ENCODE peak calls at places on chromosome 2, in five cellular contexts. I is right lobe of liver, S is adrenal gland, B is stomach, J is IMR-90. L is an unnamed sample.

GRCh38 chr2:147665035-147665434 is 179.8 kb upstream of the ACVR2A start:
- DNase-seq in J (no peak), I (no peak), S (no peak), B (no peak), L (no peak)

GRCh38 chr2:27370816-27371620 is 602 bp downstream of the SNX17 start:
- DNase-seq in S (peak; percentile 49), I (peak; percentile 68), B (no peak), J (peak; percentile 53), L (no peak)

GRCh38 chr2:209629622-209630021 is 142.0 kb upstream of the UNC80 start:
- DNase-seq in J (peak; percentile 5), S (no peak), B (no peak), I (no peak), L (no peak)

GRCh38 chr2:239289545-239289944 is 111.3 kb downstream of the HDAC4 start:
- DNase-seq in J (no peak), S (peak; percentile 10), I (no peak), B (no peak), L (no peak)

GRCh38 chr2:2028041-2028440 is 283.7 kb upstream of the PXDN start:
- DNase-seq in S (no peak), B (no peak), I (no peak), J (no peak), L (peak; percentile 89)

GRCh38 chr2:120398051-120398960 is 52.4 kb downstream of the INHBB start:
- DNase-seq in S (no peak), J (peak; percentile 58), I (peak; percentile 22), B (peak; percentile 16), L (no peak)

GRCh38 chr2:159083601-159084000 is 115.2 kb downstream of the TANC1 start:
- DNase-seq in S (no peak), I (no peak), J (peak; percentile 78), B (no peak), L (no peak)

GRCh38 chr2:72350852-72351251 is 203.2 kb upstream of the CYP26B1 start:
- DNase-seq in I (no peak), S (no peak), B (no peak), J (no peak), L (no peak)

GRCh38 chr2:26184555-26185303 is 11.8 kb downstream of the GAREM2 start:
- DNase-seq in J (peak; percentile 78), S (peak; percentile 76), B (peak; percentile 84), I (peak; percentile 86), L (no peak)

GRCh38 chr2:43306197-43306596 is 79.8 kb upstream of the ZFP36L2 start:
- DNase-seq in S (no peak), B (no peak), J (no peak), I (no peak), L (no peak)

GRCh38 chr2:45435316-45435715 is 175.8 kb downstream of the SRBD1 start:
- DNase-seq in J (peak; percentile 82), S (no peak), B (no peak), I (no peak), L (no peak)

GRCh38 chr2:170929686-170930050 is 615 bp downstream of the GORASP2 start:
- DNase-seq in I (peak; percentile 77), J (peak; percentile 26), B (peak; percentile 74), S (peak; percentile 76), L (no peak)

GRCh38 chr2:59733970-59734369 is 819.5 kb downstream of the BCL11A start:
- DNase-seq in I (no peak), S (no peak), B (no peak), J (no peak), L (no peak)

GRCh38 chr2:221965806-221966205 is 333.0 kb downstream of the PAX3 start:
- DNase-seq in I (no peak), B (no peak), S (no peak), J (no peak), L (no peak)

GRCh38 chr2:218981390-218982311 is 3.3 kb downstream of the FEV start:
- DNase-seq in S (peak; percentile 31), B (peak; percentile 52), J (peak; percentile 12), I (no peak), L (no peak)

GRCh38 chr2:1849450-1849849 is 105.1 kb upstream of the PXDN start:
- DNase-seq in I (no peak), S (no peak), B (no peak), J (no peak), L (no peak)

GRCh38 chr2:184611221-184612085 is 13.1 kb downstream of the ZNF804A start:
- DNase-seq in S (no peak), B (no peak), I (no peak), J (peak; percentile 48), L (no peak)

GRCh38 chr2:161273038-161273760 is 35.0 kb upstream of the PSMD14 start:
- DNase-seq in I (no peak), S (no peak), B (no peak), J (peak; percentile 72), L (no peak)

GRCh38 chr2:181317511-181317910 is 139.7 kb upstream of the ITGA4 start:
- DNase-seq in J (no peak), I (no peak), B (no peak), S (no peak), L (no peak)

GRCh38 chr2:120871016-120871635 is 135.5 kb downstream of the GLI2 start:
- DNase-seq in B (no peak), I (peak; percentile 46), S (no peak), J (no peak), L (no peak)

GRCh38 chr2:55992465-55992864 is 68.9 kb upstream of the EFEMP1 start:
- DNase-seq in J (peak; percentile 100), I (no peak), S (peak; percentile 17), B (no peak), L (no peak)

GRCh38 chr2:118860506-118860905 is 13.1 kb upstream of the EN1 start:
- DNase-seq in B (no peak), I (no peak), J (no peak), S (no peak), L (no peak)

GRCh38 chr2:195580156-195580555 is 76.9 kb upstream of the SLC39A10 start:
- DNase-seq in B (no peak), I (no peak), J (no peak), S (no peak), L (no peak)

GRCh38 chr2:118846667-118847446 is 591 bp downstream of the EN1 start:
- DNase-seq in B (no peak), S (no peak), I (no peak), J (no peak), L (no peak)

GRCh38 chr2:119196301-119197124 is 27.1 kb upstream of the STEAP3 start:
- DNase-seq in I (no peak), J (no peak), S (no peak), B (no peak), L (no peak)

GRCh38 chr2:26018184-26018716 is 15.6 kb upstream of the RAB10 start:
- DNase-seq in B (peak; percentile 84), J (peak; percentile 88), I (peak; percentile 90), S (peak; percentile 97), L (no peak)

GRCh38 chr2:201378496-201379397 is 21.6 kb upstream of the FLACC1 start:
- DNase-seq in B (no peak), S (no peak), I (no peak), J (peak; percentile 17), L (no peak)

GRCh38 chr2:233800231-233800630 is 22.1 kb downstream of the MROH2A start:
- DNase-seq in J (no peak), S (no peak), B (peak; percentile 9), I (no peak), L (no peak)

GRCh38 chr2:160407393-160408204 is 86.0 kb downstream of the RBMS1 start:
- DNase-seq in S (peak; percentile 61), J (peak; percentile 54), I (peak; percentile 72), B (peak; percentile 53), L (no peak)

GRCh38 chr2:35978218-35978617 is 377.4 kb upstream of the CRIM1 start:
- DNase-seq in J (no peak), B (no peak), I (no peak), S (no peak), L (no peak)

GRCh38 chr2:64228923-64229322 is 84.7 kb upstream of the PELI1 start:
- DNase-seq in I (no peak), S (no peak), B (no peak), J (no peak), L (no peak)

GRCh38 chr2:159795781-159796667 is 2.0 kb downstream of the CD302 start:
- DNase-seq in I (no peak), J (no peak), S (no peak), B (no peak), L (no peak)

GRCh38 chr2:46831037-46831868 is 84.4 kb downstream of the MCFD2 start:
- DNase-seq in B (no peak), J (peak; percentile 76), I (no peak), S (no peak), L (no peak)

GRCh38 chr2:9741110-9741509 is 102.2 kb upstream of the TAF1B start:
- DNase-seq in J (no peak), I (no peak), B (no peak), S (no peak), L (no peak)

GRCh38 chr2:143261986-143262784 is 133.0 kb downstream of the ARHGAP15 start:
- DNase-seq in B (no peak), S (no peak), J (peak; percentile 27), I (no peak), L (no peak)

GRCh38 chr2:176504431-176504830 is 235.2 kb downstream of the MTX2 start:
- DNase-seq in S (no peak), J (no peak), I (no peak), B (no peak), L (peak; percentile 90)

GRCh38 chr2:231706731-231707624 is 1.3 kb upstream of the PTMA start:
- DNase-seq in S (peak; percentile 99), B (peak; percentile 99), I (peak; percentile 98), J (peak; percentile 99), L (no peak)
- TF ChIP-seq POLR2A in S (peak; percentile 90), B (no peak), I (peak; percentile 85), J (no peak), L (no peak)

DNA sequence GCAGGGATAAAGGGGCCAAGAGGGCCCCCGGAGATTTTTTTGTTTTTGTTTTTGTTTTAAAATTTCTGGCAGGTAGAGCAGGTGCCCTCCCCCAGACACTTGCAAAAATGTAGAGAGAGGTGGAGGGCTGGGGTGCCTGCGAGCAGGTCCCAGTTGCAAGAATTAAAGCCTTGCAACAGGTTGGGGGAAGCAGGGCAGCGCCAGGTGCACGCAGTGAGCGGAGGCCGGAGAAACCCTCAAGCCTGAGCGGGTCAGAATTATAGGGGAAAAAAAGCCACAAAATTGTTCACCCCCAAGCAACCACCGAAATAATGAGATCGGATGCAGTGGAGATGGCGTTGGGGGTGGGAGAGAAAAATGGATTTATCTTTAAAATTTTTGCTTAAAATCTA is 527 bp downstream of the IGFBP5 start:
- DNase-seq in I (no peak), S (no peak), J (no peak), B (no peak), L (no peak)
- H3K4me3 ChIP-seq in I (peak overlapping the region; percentile 38), S (no peak overlapping the region), J (peak overlapping the region; percentile 69), B (peak overlapping the region; percentile 72), L (peak overlapping the region; percentile 68)

GRCh38 chr2:11921030-11921583 is 174.7 kb downstream of the LPIN1 start:
- DNase-seq in B (no peak), I (no peak), J (no peak), S (no peak), L (no peak)
- TF ChIP-seq POLR2A in B (no peak), I (no peak), J (no peak), S (no peak), L (no peak)

DNA sequence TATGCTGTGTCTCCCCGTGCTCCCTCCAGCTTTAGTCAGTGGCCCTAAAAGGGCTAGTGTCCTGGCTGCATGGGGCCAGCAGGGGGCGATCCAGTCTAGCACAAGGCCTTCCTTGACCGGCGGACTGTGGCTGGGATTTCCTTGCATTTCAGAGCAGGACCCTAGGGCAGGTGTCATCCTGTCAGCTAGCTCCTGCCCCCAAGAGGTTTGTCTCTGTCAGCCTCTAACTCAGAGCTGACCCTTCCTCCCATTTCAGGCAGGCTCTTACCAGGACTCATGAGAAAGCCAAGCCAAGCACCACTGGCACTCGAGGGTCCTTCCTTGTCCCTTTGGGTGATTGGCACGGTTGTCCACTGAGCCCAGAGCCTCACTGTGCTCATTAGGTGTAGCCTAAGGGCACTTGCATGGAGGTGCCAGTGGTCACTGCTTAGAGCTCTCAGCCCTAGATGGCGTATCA is 140.3 kb downstream of the RPIA start:
- DNase-seq in I (no peak), J (peak; percentile 16), S (peak; percentile 49), B (peak; percentile 65), L (no peak)
- H3K4me3 ChIP-seq in I (no peak overlapping the region), J (no peak overlapping the region), S (no peak overlapping the region), B (no peak overlapping the region), L (no peak overlapping the region)

L was measured in vagina.